ENCODE peak calls at places on chromosomes 11 and 22, in ten cellular contexts. W is stimulated activated CD4-positive, alpha-beta T cell treated with anti-CD3 and anti-CD28 coated beads, TNF-alpha, amount 100 ng/mL, for 48 hours; T is body of pancreas; C is caudate nucleus; V is smooth muscle cell of the brain vasculature; R is RWPE1; B is lung microvascular endothelial cell; P is EL; D is tibial artery; Z is H1. O is an unnamed sample.

GRCh38 chr11:61587541-61587941 is 6.7 kb upstream of the SYT7 start:
- DNase-seq in W (no peak), T (peak), C (no peak), V (no peak), R (peak), B (no peak), P (peak), D (no peak), Z (peak), O (peak)

GRCh38 chr11:35893796-35894475 is 49.9 kb upstream of the LDLRAD3 start:
- DNase-seq in W (no peak), T (peak), C (no peak), V (no peak), R (peak), B (no peak), P (peak), D (no peak), Z (no peak), O (no peak)

GRCh38 chr11:1116104-1116503 is 41.4 kb downstream of the MUC2 start:
- DNase-seq in W (no peak), T (no peak), C (no peak), V (no peak), R (no peak), B (no peak), P (no peak), D (no peak), Z (no peak), O (no peak)

GRCh38 chr11:48017105-48017874 is 36.9 kb downstream of the PTPRJ start:
- DNase-seq in W (no peak), T (no peak), C (no peak), V (no peak), R (no peak), B (no peak), P (no peak), D (no peak), Z (no peak), O (no peak)

GRCh38 chr11:66815646-66816045 is 27.6 kb upstream of the RCE1 start:
- DNase-seq in W (no peak), T (no peak), C (no peak), V (no peak), R (peak), B (peak), P (peak), D (no peak), Z (no peak), O (no peak)

GRCh38 chr22:50267591-50268390 is 2.4 kb downstream of the MAPK11 start:
- DNase-seq in W (no peak), T (peak), C (no peak), V (no peak), R (peak), B (peak), P (peak), D (no peak), Z (peak), O (no peak)

GRCh38 chr22:47122441-47123000 is 360.1 kb downstream of the TBC1D22A start:
- DNase-seq in W (no peak), T (no peak), C (no peak), V (no peak), R (no peak), B (no peak), P (no peak), D (no peak), Z (no peak), O (no peak)

GRCh38 chr11:69296890-69297224 is 2.9 kb downstream of the MYEOV start:
- DNase-seq in W (no peak), T (no peak), C (no peak), V (no peak), R (no peak), B (no peak), P (no peak), D (peak), Z (no peak), O (no peak)

GRCh38 chr11:67437082-67437821 is at the start of gene PTPRCAP:
- DNase-seq in W (no peak), T (no peak), C (no peak), V (no peak), R (no peak), B (no peak), P (no peak), D (no peak), Z (no peak), O (no peak)

GRCh38 chr11:30908272-30908671 is 322.1 kb upstream of the MPPED2 start:
- DNase-seq in W (no peak), T (no peak), C (no peak), V (no peak), R (no peak), B (no peak), P (no peak), D (no peak), Z (no peak), O (no peak)

GRCh38 chr11:96050435-96051182 is 126.7 kb upstream of the MTMR2 start:
- DNase-seq in W (no peak), T (no peak), C (no peak), V (no peak), R (no peak), B (peak), P (no peak), D (no peak), Z (no peak), O (no peak)

GRCh38 chr22:44151661-44152060 is 29.1 kb upstream of the PARVG start:
- DNase-seq in W (no peak), T (no peak), C (no peak), V (no peak), R (peak), B (no peak), P (peak), D (no peak), Z (no peak), O (no peak)

GRCh38 chr11:17921620-17922473 is 91.0 kb downstream of the SERGEF start:
- DNase-seq in W (no peak), T (peak), C (no peak), V (peak), R (no peak), B (no peak), P (no peak), D (peak), Z (no peak), O (no peak)

GRCh38 chr11:72451836-72452376 is 17.6 kb upstream of the CLPB start:
- DNase-seq in W (no peak), T (no peak), C (no peak), V (no peak), R (no peak), B (no peak), P (no peak), D (peak), Z (no peak), O (no peak)

GRCh38 chr22:27173530-27173929 is 516.1 kb downstream of the MIAT start:
- DNase-seq in W (no peak), T (no peak), C (no peak), V (no peak), R (no peak), B (peak), P (no peak), D (no peak), Z (no peak), O (no peak)

GRCh38 chr11:3674189-3674588 is 3.0 kb upstream of the CHRNA10 start:
- DNase-seq in W (no peak), T (no peak), C (no peak), V (peak), R (peak), B (peak), P (peak), D (no peak), Z (no peak), O (no peak)

GRCh38 chr11:118176400-118177134 is at the start of gene SCN2B:
- DNase-seq in W (no peak), T (no peak), C (no peak), V (no peak), R (peak), B (no peak), P (no peak), D (no peak), Z (no peak), O (no peak)

GRCh38 chr11:118406599-118407166 is 5.3 kb downstream of the ATP5MG start:
- DNase-seq in W (no peak), T (peak), C (no peak), V (peak), R (no peak), B (no peak), P (no peak), D (no peak), Z (no peak), O (no peak)

GRCh38 chr11:36071917-36072500 is 128.1 kb downstream of the LDLRAD3 start:
- DNase-seq in W (no peak), T (no peak), C (no peak), V (no peak), R (no peak), B (no peak), P (no peak), D (no peak), Z (no peak), O (no peak)

GRCh38 chr11:19970944-19971343 is 189.3 kb downstream of the DBX1 start:
- DNase-seq in W (no peak), T (no peak), C (no peak), V (no peak), R (no peak), B (no peak), P (no peak), D (no peak), Z (no peak), O (no peak)

GRCh38 chr11:72561856-72562255 is 112.4 kb downstream of the PDE2A start:
- DNase-seq in W (no peak), T (no peak), C (no peak), V (no peak), R (no peak), B (no peak), P (no peak), D (no peak), Z (no peak), O (no peak)

GRCh38 chr22:36077261-36077660 is 48.6 kb upstream of the RBFOX2 start:
- DNase-seq in W (no peak), T (no peak), C (no peak), V (no peak), R (no peak), B (no peak), P (peak), D (no peak), Z (no peak), O (no peak)

GRCh38 chr22:27518583-27519437 is 282.7 kb downstream of the MN1 start:
- DNase-seq in W (no peak), T (no peak), C (no peak), V (no peak), R (no peak), B (no peak), P (no peak), D (no peak), Z (no peak), O (no peak)

GRCh38 chr11:67102664-67103063 is 16.4 kb upstream of the KDM2A start:
- DNase-seq in W (no peak), T (no peak), C (no peak), V (no peak), R (no peak), B (no peak), P (no peak), D (no peak), Z (no peak), O (no peak)

GRCh38 chr11:76132268-76132667 is 74.0 kb downstream of the WNT11 start:
- DNase-seq in W (no peak), T (peak), C (no peak), V (no peak), R (no peak), B (peak), P (no peak), D (no peak), Z (no peak), O (no peak)

GRCh38 chr22:26075233-26075632 is 94.0 kb upstream of the SEZ6L start:
- DNase-seq in W (no peak), T (no peak), C (no peak), V (no peak), R (no peak), B (no peak), P (no peak), D (no peak), Z (no peak), O (no peak)

GRCh38 chr11:47442514-47442913 is 6.4 kb downstream of the RAPSN start:
- DNase-seq in W (no peak), T (no peak), C (no peak), V (no peak), R (no peak), B (no peak), P (no peak), D (no peak), Z (no peak), O (no peak)

GRCh38 chr11:21018248-21018647 is 348.9 kb downstream of the NELL1 start:
- DNase-seq in W (no peak), T (no peak), C (no peak), V (no peak), R (no peak), B (no peak), P (no peak), D (no peak), Z (no peak), O (no peak)

GRCh38 chr11:122095950-122096942 is 19.8 kb downstream of the BLID start:
- DNase-seq in W (no peak), T (no peak), C (no peak), V (no peak), R (no peak), B (no peak), P (peak), D (no peak), Z (no peak), O (no peak)

GRCh38 chr11:62791501-62792192 is at the start of gene TMEM223:
- DNase-seq in W (peak), T (peak), C (peak), V (no peak), R (peak), B (peak), P (peak), D (peak), Z (peak), O (peak)

GRCh38 chr22:37172266-37173245 is 15.5 kb downstream of the C1QTNF6 start:
- DNase-seq in W (no peak), T (no peak), C (no peak), V (no peak), R (no peak), B (no peak), P (no peak), D (no peak), Z (no peak), O (no peak)

GRCh38 chr22:39800790-39801540 is 92.6 kb downstream of the ENTHD1 start:
- DNase-seq in W (no peak), T (no peak), C (no peak), V (no peak), R (no peak), B (no peak), P (no peak), D (no peak), Z (no peak), O (no peak)

GRCh38 chr11:63516109-63516508 is 10.2 kb downstream of the LGALS12 start:
- DNase-seq in W (no peak), T (no peak), C (no peak), V (no peak), R (no peak), B (no peak), P (no peak), D (no peak), Z (no peak), O (no peak)

GRCh38 chr11:11973361-11973800 is 35.0 kb downstream of the DKK3 start:
- DNase-seq in W (no peak), T (peak), C (no peak), V (no peak), R (no peak), B (peak), P (peak), D (peak), Z (peak), O (no peak)

GRCh38 chr11:46979358-46979757 is 42.8 kb downstream of the CSTPP1 start:
- DNase-seq in W (no peak), T (no peak), C (no peak), V (no peak), R (no peak), B (no peak), P (no peak), D (no peak), Z (no peak), O (no peak)

O was measured in neuronal stem cell.